ENCODE peak calls at places on chromosomes 12 and 14, in nine cellular contexts. C is effector memory CD4-positive, alpha-beta T cell; Q is neural progenitor cell; W is IMR-90; T is aorta; Z is cardiac muscle cell; O is thoracic aorta; J is GM23248; Y is breast epithelium. H is an unnamed sample. For H3K4me1 and H3K9me3, the result is how much of the 10 kb centered on the place peaks cover.

GRCh38 chr12:109534456-109534855 is 38.8 kb downstream of the MMAB start:
- DNase-seq in J (no peak), C (no peak), T (no peak), W (no peak), O (no peak), Q (no peak), Y (no peak), Z (no peak), H (no peak)

GRCh38 chr12:33566403-33566802 is 126.8 kb upstream of the SYT10 start:
- DNase-seq in C (no peak), W (no peak), Q (no peak), O (no peak), Z (no peak), Y (no peak), T (no peak), J (no peak), H (no peak)

GRCh38 chr12:3310271-3311026 is 180.6 kb upstream of the PRMT8 start:
- DNase-seq in J (no peak), T (no peak), Y (no peak), Z (no peak), Q (no peak), O (no peak), C (no peak), W (no peak), H (no peak)

GRCh38 chr12:51693569-51693968 is 102.5 kb downstream of the SCN8A start:
- DNase-seq in Q (no peak), O (no peak), Z (no peak), Y (no peak), T (no peak), C (no peak), J (no peak), W (no peak), H (no peak)

GRCh38 chr12:7856516-7856915 is 16.2 kb downstream of the SLC2A14 start:
- DNase-seq in Q (no peak), O (no peak), W (peak), J (peak), Y (no peak), Z (no peak), T (no peak), C (no peak), H (no peak)

GRCh38 chr14:80212025-80212402 is 710 bp upstream of the DIO2 start:
- DNase-seq in W (peak), O (no peak), Q (peak), T (no peak), J (peak), C (no peak), Y (no peak), Z (peak), H (no peak)

GRCh38 chr14:63705561-63706070 is 22.2 kb downstream of the SGPP1 start:
- DNase-seq in Y (no peak), J (no peak), C (no peak), T (no peak), Z (no peak), O (no peak), W (no peak), Q (no peak), H (no peak)

GRCh38 chr12:29634057-29634456 is 136.6 kb upstream of the OVCH1 start:
- DNase-seq in W (peak), Q (no peak), Y (no peak), Z (peak), O (no peak), T (no peak), J (peak), C (no peak), H (no peak)

GRCh38 chr12:28191690-28192089 is 1.4 kb downstream of the CCDC91 start:
- DNase-seq in O (no peak), C (peak), J (peak), Q (no peak), T (no peak), Z (no peak), Y (no peak), W (peak), H (no peak)

GRCh38 chr14:89282191-89282590 is 134.8 kb downstream of the FOXN3 start:
- DNase-seq in C (no peak), Q (no peak), T (no peak), Y (no peak), J (no peak), W (no peak), Z (no peak), O (no peak), H (no peak)

GRCh38 chr12:124796303-124796957 is 67.2 kb downstream of the SCARB1 start:
- DNase-seq in Y (no peak), W (no peak), C (no peak), Q (no peak), T (no peak), O (no peak), Z (no peak), J (no peak), H (no peak)

GRCh38 chr12:75482636-75483035 is 2.1 kb downstream of the GLIPR1 start:
- DNase-seq in Y (no peak), T (no peak), W (no peak), O (no peak), C (no peak), Z (no peak), Q (no peak), J (peak), H (no peak)

GRCh38 chr14:96811265-96811664 is 14.1 kb downstream of the VRK1 start:
- DNase-seq in W (peak), Z (no peak), Q (no peak), T (no peak), C (no peak), J (peak), Y (no peak), O (no peak), H (no peak)

GRCh38 chr14:54778618-54779017 is 124.0 kb downstream of the GCH1 start:
- DNase-seq in T (no peak), O (no peak), Z (no peak), Q (no peak), J (no peak), Y (no peak), C (no peak), W (no peak), H (peak)

GRCh38 chr14:94582199-94582750 is 1.0 kb downstream of the SERPINA5 start:
- DNase-seq in W (no peak), Y (no peak), Z (no peak), Q (no peak), J (no peak), O (no peak), T (no peak), C (no peak), H (peak)

GRCh38 chr12:101664961-101665360 is 32.5 kb upstream of the CHPT1 start:
- DNase-seq in W (no peak), Q (no peak), C (no peak), Z (no peak), O (no peak), J (no peak), Y (no peak), T (no peak), H (no peak)

GRCh38 chr12:25971675-25972035 is 13.2 kb downstream of the RASSF8 start:
- DNase-seq in Z (no peak), C (no peak), O (no peak), Y (no peak), T (no peak), Q (no peak), W (no peak), J (no peak), H (no peak)

GRCh38 chr12:53561590-53561953 is 54.3 kb upstream of the NPFF start:
- DNase-seq in Q (no peak), W (peak), J (peak), O (no peak), Y (no peak), Z (no peak), T (no peak), C (no peak), H (no peak)

GRCh38 chr12:42958271-42958674 is 368.7 kb upstream of the PRICKLE1 start:
- DNase-seq in Q (no peak), C (no peak), J (no peak), O (no peak), Z (no peak), Y (no peak), T (no peak), W (peak), H (no peak)

GRCh38 chr12:124518051-124518932 is 49.1 kb downstream of the NCOR2 start:
- DNase-seq in C (no peak), J (peak), W (peak), O (peak), Y (peak), Z (peak), T (peak), Q (peak), H (peak)

GRCh38 chr14:58816416-58817115 is 178.8 kb downstream of the DACT1 start:
- DNase-seq in O (no peak), Z (no peak), C (no peak), Q (no peak), T (no peak), W (no peak), J (no peak), Y (no peak), H (no peak)

GRCh38 chr12:55637467-55637866 is 775 bp downstream of the OR10P1 start:
- DNase-seq in Q (no peak), C (no peak), W (no peak), Y (no peak), J (no peak), O (no peak), Z (no peak), T (no peak), H (no peak)

GRCh38 chr14:83575301-83575700 is 1954.6 kb upstream of the FLRT2 start:
- DNase-seq in Y (no peak), C (no peak), Z (no peak), T (no peak), J (no peak), W (peak), O (no peak), Q (no peak), H (no peak)

GRCh38 chr12:109696485-109697269 is 16.9 kb upstream of the FAM222A start:
- DNase-seq in Y (no peak), Q (no peak), T (no peak), Z (no peak), O (no peak), J (peak), C (no peak), W (peak), H (no peak)

GRCh38 chr14:23172096-23172495 is 11.4 kb downstream of the SLC7A8 start:
- DNase-seq in Z (no peak), W (no peak), Q (no peak), O (no peak), Y (no peak), J (peak), C (no peak), T (no peak), H (no peak)

GRCh38 chr12:120240495-120240833 is 25.1 kb downstream of the PXN start:
- DNase-seq in T (no peak), W (no peak), Y (no peak), Q (no peak), Z (no peak), O (no peak), C (no peak), J (no peak), H (no peak)
- H3K4me1 ChIP-seq in T (under half), W (under half), Y (under half), Q (under half), Z (under half), O (under half), C (half or more), J (half or more), H (half or more)

DNA sequence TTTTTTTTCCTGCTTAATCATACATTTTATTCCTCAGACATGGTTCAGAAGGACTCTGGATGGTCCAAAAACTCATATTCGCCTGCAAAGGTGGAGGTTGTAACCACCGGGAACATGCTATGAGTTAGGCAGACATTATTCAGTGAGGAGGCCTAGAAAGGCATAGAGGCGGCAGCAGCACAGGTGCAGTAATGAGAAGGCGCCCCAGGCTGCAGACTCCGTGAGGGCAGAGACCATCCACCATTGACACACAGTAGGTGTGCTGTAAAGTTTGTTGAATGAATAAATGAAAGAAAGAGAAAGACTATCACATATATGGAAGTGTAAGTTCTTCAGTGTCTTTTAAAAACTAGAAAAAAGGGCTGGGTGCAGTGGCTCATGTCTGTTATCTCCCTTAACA is 34.6 kb upstream of the PTGR2 start:
- DNase-seq in T (no peak), W (no peak), Y (no peak), C (no peak), J (no peak), O (no peak), Z (no peak), Q (no peak), H (no peak)
- H3K9me3 ChIP-seq in T (under half), W (under half), Y (under half), C (under half), J (under half), O (under half), Z (under half), Q (under half), H (under half)

GRCh38 chr14:34246206-34246605 is 215.8 kb downstream of the SPTSSA start:
- DNase-seq in O (no peak), T (no peak), Q (no peak), Z (no peak), C (no peak), W (no peak), Y (no peak), J (no peak), H (no peak)
- H3K4me1 ChIP-seq in O (under half), T (under half), Q (under half), Z (under half), C (under half), W (under half), Y (under half), J (under half), H (under half)

GRCh38 chr14:92607251-92607650 is 93.7 kb downstream of the RIN3 start:
- DNase-seq in Z (no peak), Q (no peak), T (no peak), O (no peak), Y (no peak), C (no peak), J (no peak), W (no peak), H (no peak)
- H3K9me3 ChIP-seq in Z (under half), Q (under half), T (under half), O (under half), Y (under half), C (under half), J (under half), W (under half), H (under half)

DNA sequence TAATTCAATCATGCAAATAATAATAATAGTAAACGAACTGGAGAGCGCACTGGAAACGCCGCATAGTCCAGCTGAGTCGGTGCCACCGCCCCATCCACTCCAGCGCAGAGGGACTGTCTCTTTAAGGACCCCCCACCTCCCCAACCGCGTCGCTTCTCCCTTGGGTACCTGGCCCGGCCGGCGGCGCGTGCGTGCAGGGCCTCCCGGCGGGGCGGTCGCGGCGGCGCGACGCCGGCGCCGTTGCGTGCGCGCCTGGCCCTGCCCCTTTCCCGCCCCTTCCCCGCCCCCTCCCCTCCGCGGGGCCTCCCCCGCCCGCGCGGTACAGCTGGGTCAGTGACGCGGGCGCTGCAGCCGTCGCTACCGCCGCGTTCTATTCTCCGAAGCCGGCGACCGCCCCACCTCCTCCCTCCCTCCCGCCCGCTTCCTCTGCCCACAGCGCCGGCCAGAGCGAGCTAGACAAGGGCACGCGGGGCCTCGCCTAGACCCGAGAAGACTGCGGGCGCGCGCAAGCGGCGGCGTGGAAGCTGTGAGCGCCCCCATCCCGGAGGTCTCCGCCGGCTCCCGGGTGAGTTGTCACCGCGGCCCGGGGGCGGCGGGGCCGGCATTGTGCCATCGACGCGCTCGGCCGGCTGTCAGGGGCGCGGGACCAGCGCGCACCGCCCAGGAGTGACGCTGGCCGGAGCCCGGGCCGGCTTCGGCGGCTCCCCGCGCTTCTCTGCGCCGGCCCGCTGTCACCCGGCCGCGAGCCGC is at the start of gene SUSD6:
- DNase-seq in Z (peak), J (peak), W (peak), Y (peak), C (peak), T (peak), O (peak), Q (peak), H (peak)
- H3K4me1 ChIP-seq in Z (under half), J (under half), W (under half), Y (under half), C (under half), T (under half), O (under half), Q (half or more), H (half or more)

GRCh38 chr14:104348741-104349140 is 210.4 kb downstream of the KIF26A start:
- DNase-seq in O (no peak), C (no peak), Y (no peak), Q (no peak), J (no peak), T (no peak), Z (no peak), W (no peak), H (peak)
- H3K9me3 ChIP-seq in O (under half), C (under half), Y (under half), Q (under half), J (under half), T (under half), Z (under half), W (under half), H (under half)